ENCODE peak calls at places on chromosome 6, in ten cellular contexts. One of them, this sample, is unnamed.

GRCh38 chr6:148657053-148657452 is 89.8 kb upstream of the UST start:
- DNase-seq in AG09309: peak
- DNase-seq in ascending aorta: peak
- DNase-seq in GM12865: peak
- DNase-seq in brain microvascular endothelial cell: peak
- DNase-seq in GM20000: no peak
- DNase-seq in CD8-positive, alpha-beta T cell: no peak
- DNase-seq in tibial nerve: no peak
- DNase-seq in lower leg skin: no peak
- DNase-seq in H9: no peak
- DNase-seq in this sample: peak

GRCh38 chr6:111938710-111939109 is 65.5 kb upstream of the FYN start:
- DNase-seq in AG09309: no peak
- DNase-seq in ascending aorta: no peak
- DNase-seq in brain microvascular endothelial cell: peak
- DNase-seq in CD8-positive, alpha-beta T cell: no peak
- DNase-seq in H9: no peak
- DNase-seq in tibial nerve: no peak
- DNase-seq in GM20000: no peak
- DNase-seq in GM12865: no peak
- DNase-seq in lower leg skin: no peak
- DNase-seq in this sample: no peak

GRCh38 chr6:31822038-31822821 is 5.3 kb upstream of the HSPA1B start:
- DNase-seq in H9: peak
- DNase-seq in brain microvascular endothelial cell: peak
- DNase-seq in GM20000: peak
- DNase-seq in lower leg skin: peak
- DNase-seq in ascending aorta: peak
- DNase-seq in GM12865: peak
- DNase-seq in tibial nerve: peak
- DNase-seq in AG09309: peak
- DNase-seq in CD8-positive, alpha-beta T cell: peak
- DNase-seq in this sample: peak

GRCh38 chr6:160455484-160456213 is 107.5 kb downstream of the SLC22A3 start:
- DNase-seq in AG09309: no peak
- DNase-seq in CD8-positive, alpha-beta T cell: peak
- DNase-seq in GM20000: peak
- DNase-seq in GM12865: peak
- DNase-seq in brain microvascular endothelial cell: peak
- DNase-seq in ascending aorta: peak
- DNase-seq in H9: peak
- DNase-seq in tibial nerve: peak
- DNase-seq in lower leg skin: peak
- DNase-seq in this sample: no peak

GRCh38 chr6:154232013-154232920 is 124.3 kb downstream of the IPCEF1 start:
- DNase-seq in brain microvascular endothelial cell: peak
- DNase-seq in AG09309: no peak
- DNase-seq in tibial nerve: no peak
- DNase-seq in CD8-positive, alpha-beta T cell: no peak
- DNase-seq in GM20000: no peak
- DNase-seq in ascending aorta: no peak
- DNase-seq in lower leg skin: no peak
- DNase-seq in H9: no peak
- DNase-seq in GM12865: no peak
- DNase-seq in this sample: no peak

GRCh38 chr6:169738972-169739529 is 12.3 kb downstream of the DYNLT2 start:
- DNase-seq in brain microvascular endothelial cell: no peak
- DNase-seq in CD8-positive, alpha-beta T cell: no peak
- DNase-seq in lower leg skin: no peak
- DNase-seq in tibial nerve: no peak
- DNase-seq in ascending aorta: no peak
- DNase-seq in AG09309: no peak
- DNase-seq in GM12865: no peak
- DNase-seq in H9: no peak
- DNase-seq in GM20000: no peak
- DNase-seq in this sample: no peak

GRCh38 chr6:166483026-166483425 is 100.3 kb upstream of the MPC1 start:
- DNase-seq in AG09309: no peak
- DNase-seq in GM20000: no peak
- DNase-seq in GM12865: no peak
- DNase-seq in tibial nerve: no peak
- DNase-seq in brain microvascular endothelial cell: no peak
- DNase-seq in lower leg skin: no peak
- DNase-seq in H9: no peak
- DNase-seq in ascending aorta: no peak
- DNase-seq in CD8-positive, alpha-beta T cell: no peak
- DNase-seq in this sample: no peak

GRCh38 chr6:134026597-134026996 is 25.8 kb downstream of the SLC2A12 start:
- DNase-seq in GM12865: no peak
- DNase-seq in tibial nerve: no peak
- DNase-seq in brain microvascular endothelial cell: peak
- DNase-seq in lower leg skin: no peak
- DNase-seq in AG09309: no peak
- DNase-seq in H9: no peak
- DNase-seq in GM20000: no peak
- DNase-seq in ascending aorta: no peak
- DNase-seq in CD8-positive, alpha-beta T cell: no peak
- DNase-seq in this sample: no peak

GRCh38 chr6:129276461-129276860 is 393.5 kb downstream of the LAMA2 start:
- DNase-seq in tibial nerve: no peak
- DNase-seq in GM20000: no peak
- DNase-seq in brain microvascular endothelial cell: no peak
- DNase-seq in GM12865: no peak
- DNase-seq in CD8-positive, alpha-beta T cell: no peak
- DNase-seq in lower leg skin: no peak
- DNase-seq in ascending aorta: no peak
- DNase-seq in H9: no peak
- DNase-seq in AG09309: no peak
- DNase-seq in this sample: no peak

GRCh38 chr6:161429921-161430490 is 156.1 kb upstream of the AGPAT4 start:
- DNase-seq in ascending aorta: no peak
- DNase-seq in H9: no peak
- DNase-seq in GM20000: no peak
- DNase-seq in CD8-positive, alpha-beta T cell: no peak
- DNase-seq in lower leg skin: no peak
- DNase-seq in GM12865: no peak
- DNase-seq in AG09309: no peak
- DNase-seq in brain microvascular endothelial cell: no peak
- DNase-seq in tibial nerve: no peak
- DNase-seq in this sample: no peak

GRCh38 chr6:8579372-8579771 is 144.0 kb upstream of the SLC35B3 start:
- DNase-seq in tibial nerve: no peak
- DNase-seq in CD8-positive, alpha-beta T cell: no peak
- DNase-seq in ascending aorta: no peak
- DNase-seq in lower leg skin: no peak
- DNase-seq in GM12865: no peak
- DNase-seq in H9: no peak
- DNase-seq in GM20000: no peak
- DNase-seq in AG09309: no peak
- DNase-seq in brain microvascular endothelial cell: no peak
- DNase-seq in this sample: no peak

GRCh38 chr6:170174771-170175643 is 115.9 kb downstream of the DLL1 start:
- DNase-seq in GM12865: no peak
- DNase-seq in GM20000: no peak
- DNase-seq in CD8-positive, alpha-beta T cell: no peak
- DNase-seq in ascending aorta: no peak
- DNase-seq in tibial nerve: no peak
- DNase-seq in AG09309: no peak
- DNase-seq in brain microvascular endothelial cell: no peak
- DNase-seq in lower leg skin: peak
- DNase-seq in H9: peak
- DNase-seq in this sample: no peak

GRCh38 chr6:113142775-113143174 is 714.4 kb upstream of the MARCKS start:
- DNase-seq in H9: no peak
- DNase-seq in brain microvascular endothelial cell: no peak
- DNase-seq in ascending aorta: no peak
- DNase-seq in tibial nerve: no peak
- DNase-seq in lower leg skin: no peak
- DNase-seq in GM20000: no peak
- DNase-seq in AG09309: no peak
- DNase-seq in GM12865: no peak
- DNase-seq in CD8-positive, alpha-beta T cell: no peak
- DNase-seq in this sample: no peak

GRCh38 chr6:18179770-18180393 is 24.7 kb downstream of the KDM1B start:
- DNase-seq in ascending aorta: no peak
- DNase-seq in tibial nerve: peak
- DNase-seq in H9: no peak
- DNase-seq in brain microvascular endothelial cell: no peak
- DNase-seq in CD8-positive, alpha-beta T cell: no peak
- DNase-seq in GM12865: no peak
- DNase-seq in GM20000: no peak
- DNase-seq in AG09309: no peak
- DNase-seq in lower leg skin: no peak
- DNase-seq in this sample: no peak

GRCh38 chr6:113476937-113477839 is 380.0 kb upstream of the MARCKS start:
- DNase-seq in H9: no peak
- DNase-seq in GM20000: no peak
- DNase-seq in brain microvascular endothelial cell: no peak
- DNase-seq in AG09309: no peak
- DNase-seq in GM12865: no peak
- DNase-seq in CD8-positive, alpha-beta T cell: no peak
- DNase-seq in ascending aorta: no peak
- DNase-seq in tibial nerve: no peak
- DNase-seq in lower leg skin: no peak
- DNase-seq in this sample: no peak

GRCh38 chr6:151847064-151847463 is 39.6 kb downstream of the ESR1 start:
- DNase-seq in brain microvascular endothelial cell: peak
- DNase-seq in ascending aorta: no peak
- DNase-seq in tibial nerve: no peak
- DNase-seq in GM12865: peak
- DNase-seq in lower leg skin: no peak
- DNase-seq in H9: peak
- DNase-seq in CD8-positive, alpha-beta T cell: no peak
- DNase-seq in AG09309: no peak
- DNase-seq in GM20000: no peak
- DNase-seq in this sample: no peak

GRCh38 chr6:159031826-159032225 is 13.0 kb downstream of the TAGAP start:
- DNase-seq in CD8-positive, alpha-beta T cell: no peak
- DNase-seq in GM12865: no peak
- DNase-seq in AG09309: no peak
- DNase-seq in H9: no peak
- DNase-seq in tibial nerve: no peak
- DNase-seq in ascending aorta: no peak
- DNase-seq in lower leg skin: no peak
- DNase-seq in GM20000: no peak
- DNase-seq in brain microvascular endothelial cell: no peak
- DNase-seq in this sample: no peak

GRCh38 chr6:20688710-20689500 is 154.6 kb downstream of the CDKAL1 start:
- DNase-seq in ascending aorta: no peak
- DNase-seq in GM12865: peak
- DNase-seq in AG09309: no peak
- DNase-seq in GM20000: peak
- DNase-seq in brain microvascular endothelial cell: peak
- DNase-seq in H9: no peak
- DNase-seq in lower leg skin: no peak
- DNase-seq in tibial nerve: no peak
- DNase-seq in CD8-positive, alpha-beta T cell: no peak
- DNase-seq in this sample: no peak

GRCh38 chr6:73030257-73030656 is 195.0 kb downstream of the KHDC1L start:
- DNase-seq in brain microvascular endothelial cell: no peak
- DNase-seq in GM20000: peak
- DNase-seq in CD8-positive, alpha-beta T cell: no peak
- DNase-seq in AG09309: no peak
- DNase-seq in ascending aorta: no peak
- DNase-seq in GM12865: peak
- DNase-seq in H9: no peak
- DNase-seq in tibial nerve: no peak
- DNase-seq in lower leg skin: no peak
- DNase-seq in this sample: no peak

GRCh38 chr6:41375598-41376151 is 40.3 kb downstream of the NCR2 start:
- DNase-seq in H9: peak
- DNase-seq in ascending aorta: no peak
- DNase-seq in brain microvascular endothelial cell: no peak
- DNase-seq in GM12865: no peak
- DNase-seq in GM20000: no peak
- DNase-seq in CD8-positive, alpha-beta T cell: no peak
- DNase-seq in tibial nerve: no peak
- DNase-seq in lower leg skin: no peak
- DNase-seq in AG09309: no peak
- DNase-seq in this sample: no peak
- TF ChIP-seq CTCF in H9: no peak
- TF ChIP-seq CTCF in ascending aorta: no peak
- TF ChIP-seq CTCF in brain microvascular endothelial cell: no peak
- TF ChIP-seq CTCF in GM12865: no peak
- TF ChIP-seq CTCF in GM20000: no peak
- TF ChIP-seq CTCF in CD8-positive, alpha-beta T cell: no peak
- TF ChIP-seq CTCF in tibial nerve: no peak
- TF ChIP-seq CTCF in lower leg skin: no peak
- TF ChIP-seq CTCF in AG09309: no peak
- TF ChIP-seq CTCF in this sample: no peak

GRCh38 chr6:110938176-110938575 is 20.3 kb upstream of the GTF3C6 start:
- DNase-seq in lower leg skin: no peak
- DNase-seq in CD8-positive, alpha-beta T cell: no peak
- DNase-seq in H9: no peak
- DNase-seq in brain microvascular endothelial cell: no peak
- DNase-seq in GM12865: no peak
- DNase-seq in GM20000: no peak
- DNase-seq in tibial nerve: no peak
- DNase-seq in ascending aorta: no peak
- DNase-seq in AG09309: no peak
- DNase-seq in this sample: no peak
- TF ChIP-seq CTCF in lower leg skin: no peak
- TF ChIP-seq CTCF in CD8-positive, alpha-beta T cell: no peak
- TF ChIP-seq CTCF in H9: no peak
- TF ChIP-seq CTCF in brain microvascular endothelial cell: no peak
- TF ChIP-seq CTCF in GM12865: no peak
- TF ChIP-seq CTCF in GM20000: no peak
- TF ChIP-seq CTCF in tibial nerve: no peak
- TF ChIP-seq CTCF in ascending aorta: no peak
- TF ChIP-seq CTCF in AG09309: no peak
- TF ChIP-seq CTCF in this sample: no peak

DNA sequence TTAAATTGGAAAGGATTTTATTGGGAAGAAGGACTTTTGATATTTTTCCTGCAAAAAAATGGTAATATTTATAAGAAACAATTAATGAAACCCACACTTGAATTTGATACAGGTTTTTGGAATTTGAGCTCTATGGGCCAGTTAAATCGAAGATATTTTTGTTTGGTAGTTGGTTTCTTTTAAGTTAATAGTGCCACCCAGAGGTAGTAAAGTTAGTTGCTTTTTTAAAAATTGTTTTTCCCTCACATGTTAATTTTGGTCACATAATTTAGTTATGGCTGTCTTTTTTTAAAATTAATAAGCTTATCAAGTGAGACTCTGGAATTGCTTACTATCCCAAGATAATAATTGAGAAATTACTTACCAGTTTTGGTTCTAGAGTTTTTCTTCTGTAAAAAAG is 7.1 kb downstream of the PRIM2 start:
- DNase-seq in H9: no peak
- DNase-seq in GM12865: peak
- DNase-seq in CD8-positive, alpha-beta T cell: no peak
- DNase-seq in AG09309: no peak
- DNase-seq in brain microvascular endothelial cell: no peak
- DNase-seq in tibial nerve: no peak
- DNase-seq in GM20000: peak
- DNase-seq in ascending aorta: no peak
- DNase-seq in lower leg skin: no peak
- DNase-seq in this sample: no peak
- TF ChIP-seq CTCF in H9: peak
- TF ChIP-seq CTCF in GM12865: no peak
- TF ChIP-seq CTCF in CD8-positive, alpha-beta T cell: peak
- TF ChIP-seq CTCF in AG09309: peak
- TF ChIP-seq CTCF in brain microvascular endothelial cell: peak
- TF ChIP-seq CTCF in tibial nerve: peak
- TF ChIP-seq CTCF in GM20000: no peak
- TF ChIP-seq CTCF in ascending aorta: peak
- TF ChIP-seq CTCF in lower leg skin: no peak
- TF ChIP-seq CTCF in this sample: peak

GRCh38 chr6:107418118-107418517 is 41.2 kb downstream of the PDSS2 start:
- DNase-seq in tibial nerve: no peak
- DNase-seq in brain microvascular endothelial cell: peak
- DNase-seq in GM12865: peak
- DNase-seq in H9: peak
- DNase-seq in ascending aorta: no peak
- DNase-seq in GM20000: peak
- DNase-seq in lower leg skin: no peak
- DNase-seq in AG09309: no peak
- DNase-seq in CD8-positive, alpha-beta T cell: no peak
- DNase-seq in this sample: no peak
- TF ChIP-seq CTCF in tibial nerve: no peak
- TF ChIP-seq CTCF in brain microvascular endothelial cell: peak
- TF ChIP-seq CTCF in GM12865: peak
- TF ChIP-seq CTCF in H9: peak
- TF ChIP-seq CTCF in ascending aorta: no peak
- TF ChIP-seq CTCF in GM20000: peak
- TF ChIP-seq CTCF in lower leg skin: no peak
- TF ChIP-seq CTCF in AG09309: peak
- TF ChIP-seq CTCF in CD8-positive, alpha-beta T cell: no peak
- TF ChIP-seq CTCF in this sample: peak

This sample was measured in AG09319.